ENCODE peak calls at places on chromosomes 11 and 22, in five cellular contexts. F, E, T, S and C are unnamed samples. For H3K4me1, the result is how much of the 10 kb centered on the place peaks cover.

GRCh38 chr11:17786824-17787525 is 52.4 kb downstream of the KCNC1 start:
- DNase-seq in T (no peak), E (no peak), S (no peak), F (no peak), C (no peak)

GRCh38 chr11:104916442-104916841 is 18.2 kb upstream of the CASP12 start:
- DNase-seq in T (no peak), F (no peak), S (no peak), E (no peak), C (no peak)

GRCh38 chr11:116981216-116981887 is 116.9 kb downstream of the SIK3 start:
- DNase-seq in S (no peak), T (no peak), F (no peak), E (no peak), C (no peak)

GRCh38 chr11:61505640-61506155 is 2.9 kb upstream of the LRRC10B start:
- DNase-seq in T (peak), S (no peak), E (no peak), F (no peak), C (no peak)

GRCh38 chr11:45142241-45142885 is 4.1 kb upstream of the PRDM11 start:
- DNase-seq in S (no peak), E (no peak), F (no peak), T (no peak), C (no peak)

GRCh38 chr11:70918242-70918641 is 334.1 kb downstream of the SHANK2 start:
- DNase-seq in F (no peak), S (no peak), E (no peak), T (no peak), C (no peak)

GRCh38 chr11:75223954-75224643 is 16.5 kb upstream of the TPBGL start:
- DNase-seq in F (peak), T (no peak), E (no peak), S (no peak), C (no peak)

GRCh38 chr11:20353829-20354434 is 9.6 kb upstream of the HTATIP2 start:
- DNase-seq in S (no peak), T (no peak), F (peak), E (no peak), C (no peak)

GRCh38 chr11:57649826-57650738 is at the start of gene YPEL4:
- DNase-seq in T (peak), F (peak), S (peak), E (peak), C (peak)

GRCh38 chr11:35662061-35662648 is 420 bp upstream of the TRIM44 start:
- DNase-seq in S (peak), F (no peak), E (no peak), T (no peak), C (peak)

GRCh38 chr11:623999-624704 is 603 bp downstream of the CDHR5 start:
- DNase-seq in F (peak), T (no peak), S (no peak), E (no peak), C (no peak)

DNA sequence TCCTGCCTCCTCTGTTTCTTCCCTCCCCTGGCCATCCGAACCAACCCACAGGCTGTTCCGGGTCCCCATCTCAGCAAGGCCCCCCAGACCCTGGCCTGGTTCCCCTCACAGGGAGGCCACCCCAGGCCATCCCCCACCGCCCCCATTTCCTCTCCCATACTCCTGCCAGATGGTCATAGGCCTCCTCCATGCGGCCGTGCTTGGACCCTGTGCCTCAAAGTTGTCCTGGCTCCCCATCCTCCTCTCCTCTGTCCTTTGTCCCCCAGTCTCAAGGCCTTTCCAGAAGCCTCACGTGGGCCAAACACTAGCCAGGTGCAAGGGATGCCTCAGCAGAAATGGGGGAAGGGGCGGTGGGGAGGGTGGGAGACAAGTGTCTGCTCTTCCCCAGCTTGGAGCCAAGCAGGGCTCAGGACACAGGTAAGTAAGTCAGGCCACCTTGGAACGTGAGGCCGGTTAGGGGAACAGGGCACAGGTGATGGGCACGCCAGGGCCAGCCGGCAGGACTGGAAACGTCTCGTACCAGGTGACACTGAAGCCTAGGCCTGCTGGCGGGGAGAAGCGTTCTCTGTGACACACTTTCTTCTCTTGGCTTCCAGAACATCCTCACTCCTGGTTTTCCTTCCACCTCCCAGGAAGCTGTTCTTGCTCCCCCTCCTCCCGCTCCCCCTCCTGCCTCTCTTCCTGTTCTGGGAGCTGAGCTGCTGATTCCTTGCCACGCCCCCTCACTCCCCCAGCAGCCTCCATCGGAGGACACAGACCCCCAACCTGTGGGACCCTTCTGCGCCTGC is 31.5 kb upstream of the SLC22A12 start:
- DNase-seq in E (no peak), S (no peak), F (peak), T (no peak), C (no peak)
- H3K4me1 ChIP-seq in E (under half), S (under half), F (under half), T (under half), C (under half)

GRCh38 chr22:20514658-20515406 is 7.4 kb downstream of the MED15 start:
- DNase-seq in E (no peak), S (no peak), T (peak), F (no peak), C (no peak)
- H3K4me1 ChIP-seq in E (under half), S (half or more), T (under half), F (under half), C (under half)

GRCh38 chr11:111354601-111354891 is 24.5 kb downstream of the POU2AF1 start:
- DNase-seq in S (no peak), F (no peak), E (no peak), T (no peak), C (no peak)
- H3K4me1 ChIP-seq in S (under half), F (under half), E (under half), T (under half), C (under half)

DNA sequence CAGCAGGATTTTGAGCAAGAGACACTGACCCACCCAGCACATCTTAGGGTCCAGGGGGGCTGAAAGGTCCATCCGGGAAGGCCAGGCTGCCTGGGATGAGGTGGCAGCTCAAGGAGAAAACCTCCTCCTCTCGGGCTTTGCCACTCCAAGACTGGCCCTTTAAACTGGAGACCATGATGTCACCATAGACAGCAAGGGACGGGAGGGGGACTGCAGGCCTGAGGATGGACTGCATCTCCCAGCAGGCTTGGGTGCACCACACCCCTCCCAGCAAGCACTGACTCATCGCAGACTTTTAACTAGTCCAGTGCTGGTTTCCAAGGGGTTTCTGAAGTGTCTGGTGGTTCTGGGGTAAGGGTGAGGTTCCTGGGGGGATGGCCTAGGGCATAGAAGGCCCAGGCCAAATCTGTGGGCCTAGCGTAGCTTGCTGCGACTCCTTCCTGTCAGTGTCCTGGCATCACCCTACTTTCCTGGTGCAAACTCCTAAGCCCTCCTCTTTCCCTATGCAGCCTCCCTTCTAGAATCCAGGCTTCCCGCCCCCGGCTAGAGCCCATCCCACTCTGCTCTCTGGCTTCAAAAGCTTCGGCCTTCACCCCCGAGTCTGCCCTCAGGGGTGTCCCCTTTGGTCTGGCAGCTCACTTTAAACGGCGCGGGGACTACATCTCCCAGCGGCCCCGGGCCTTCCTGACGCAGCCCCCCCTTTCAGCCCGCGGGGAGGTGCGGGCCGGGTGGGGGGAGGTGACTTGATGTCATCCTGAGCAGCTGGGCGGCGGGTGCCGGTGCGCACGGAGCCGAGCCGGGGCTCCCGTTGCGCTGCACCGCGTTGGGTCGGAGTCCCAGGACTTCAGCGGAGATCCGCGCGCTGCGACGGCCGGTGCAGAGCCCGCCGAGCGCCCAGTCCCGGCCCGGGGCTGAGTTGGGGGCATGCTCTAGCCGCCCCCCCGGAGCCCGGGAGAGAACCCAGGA is at the start of gene PPP2R5B:
- DNase-seq in S (peak), T (peak), F (peak), E (peak), C (peak)
- H3K4me1 ChIP-seq in S (under half), T (under half), F (under half), E (under half), C (under half)

DNA sequence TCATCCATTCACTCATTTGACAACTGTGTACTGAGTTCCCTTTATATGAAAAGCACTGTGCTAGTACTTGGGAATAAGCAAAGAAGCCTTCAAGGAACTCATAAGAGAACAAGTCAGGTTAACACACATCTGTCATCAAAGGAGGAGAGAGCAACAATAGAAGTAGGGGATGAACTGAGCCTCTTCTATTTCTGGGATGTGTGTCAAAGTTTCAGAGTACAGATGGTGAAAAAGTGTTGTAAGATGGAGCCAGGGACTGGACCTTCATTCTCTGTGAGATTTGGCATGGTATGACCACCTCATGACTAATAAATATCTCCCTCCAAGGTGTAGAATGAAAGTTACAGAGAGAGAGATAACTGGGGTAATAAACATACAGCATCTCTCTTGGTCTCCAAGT is 349.8 kb upstream of the PLET1 start:
- DNase-seq in F (no peak), S (no peak), T (no peak), E (no peak), C (no peak)
- H3K4me1 ChIP-seq in F (under half), S (under half), T (under half), E (under half), C (under half)

DNA sequence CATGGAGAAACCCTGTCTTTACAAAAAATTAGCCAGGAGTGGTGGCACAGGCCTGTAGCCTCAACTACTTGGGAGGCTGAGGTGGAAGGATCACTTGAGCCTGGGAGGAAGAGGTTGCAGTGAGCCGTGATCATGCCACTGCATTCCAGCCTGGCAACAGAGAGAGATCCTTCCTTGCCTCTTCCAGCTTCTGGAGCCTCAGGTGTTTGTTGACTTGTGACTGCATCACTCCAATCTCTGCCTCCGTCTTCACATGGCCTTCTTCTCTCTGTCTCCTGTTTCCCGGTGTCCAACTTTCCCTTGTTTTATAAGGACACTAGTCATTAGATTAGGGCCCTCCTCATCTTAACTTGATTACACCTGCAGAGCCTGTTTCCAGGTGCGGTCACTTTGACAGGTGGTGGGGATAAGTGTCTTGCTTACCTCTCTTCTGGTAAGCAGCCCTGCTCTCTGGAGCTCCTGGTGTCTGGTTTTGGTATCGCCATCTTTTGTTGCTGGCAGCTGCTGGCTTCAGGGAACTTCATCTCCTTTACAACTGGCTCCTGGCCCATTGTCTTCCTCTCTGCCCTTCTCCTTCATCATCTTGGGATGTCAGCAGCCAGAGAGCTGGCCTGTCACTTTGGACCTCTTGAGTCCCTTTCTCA is 8.2 kb upstream of the USP2 start:
- DNase-seq in S (no peak), F (peak), E (no peak), T (no peak), C (no peak)
- H3K4me1 ChIP-seq in S (under half), F (under half), E (under half), T (under half), C (under half)

GRCh38 chr11:72702842-72703241 is 28.6 kb upstream of the PDE2A start:
- DNase-seq in T (no peak), F (no peak), E (no peak), S (no peak), C (no peak)
- H3K4me1 ChIP-seq in T (under half), F (under half), E (under half), S (under half), C (under half)